ENCODE peak calls at places on chromosomes 2 and 18, in six cellular contexts. One of them, this sample, is unnamed.
A peak's percentile ranks its signal among the peaks of the same experiment; 100 is the strongest.

GRCh38 chr18:62718268-62718800 is 3.0 kb downstream of the PHLPP1 start:
- DNase-seq in K562: no peak
- DNase-seq in RWPE2: no peak
- DNase-seq in SK-N-SH: no peak
- DNase-seq in cardiac muscle cell: no peak
- DNase-seq in HCT116: no peak
- DNase-seq in this sample: no peak

GRCh38 chr18:45291616-45292612 is 323.4 kb upstream of the SLC14A2 start:
- DNase-seq in SK-N-SH: peak; percentile 22
- DNase-seq in cardiac muscle cell: peak; percentile 18
- DNase-seq in HCT116: no peak
- DNase-seq in RWPE2: no peak
- DNase-seq in K562: no peak
- DNase-seq in this sample: no peak

GRCh38 chr18:74116628-74117554 is 30.7 kb downstream of the FBXO15 start:
- DNase-seq in K562: no peak
- DNase-seq in HCT116: peak; percentile 8
- DNase-seq in RWPE2: no peak
- DNase-seq in SK-N-SH: no peak
- DNase-seq in cardiac muscle cell: peak; percentile 60
- DNase-seq in this sample: no peak

GRCh38 chr2:147098946-147099345 is 745.9 kb upstream of the ACVR2A start:
- DNase-seq in SK-N-SH: no peak
- DNase-seq in K562: no peak
- DNase-seq in HCT116: no peak
- DNase-seq in RWPE2: no peak
- DNase-seq in cardiac muscle cell: peak; percentile 39
- DNase-seq in this sample: no peak

GRCh38 chr2:100013892-100014677 is 128.3 kb downstream of the AFF3 start:
- DNase-seq in RWPE2: peak; percentile 79
- DNase-seq in cardiac muscle cell: peak; percentile 84
- DNase-seq in SK-N-SH: peak; percentile 58
- DNase-seq in HCT116: peak; percentile 81
- DNase-seq in K562: no peak
- DNase-seq in this sample: no peak

GRCh38 chr2:38074775-38075435 is 1.0 kb downstream of the CYP1B1 start:
- DNase-seq in HCT116: no peak
- DNase-seq in K562: no peak
- DNase-seq in cardiac muscle cell: peak; percentile 66
- DNase-seq in SK-N-SH: no peak
- DNase-seq in RWPE2: no peak
- DNase-seq in this sample: no peak

GRCh38 chr2:73032702-73033097 is 38.8 kb downstream of the SFXN5 start:
- DNase-seq in K562: no peak
- DNase-seq in RWPE2: no peak
- DNase-seq in SK-N-SH: no peak
- DNase-seq in HCT116: no peak
- DNase-seq in cardiac muscle cell: no peak
- DNase-seq in this sample: no peak

GRCh38 chr18:582465-582864 is 2.3 kb downstream of the CETN1 start:
- DNase-seq in RWPE2: no peak
- DNase-seq in HCT116: no peak
- DNase-seq in SK-N-SH: no peak
- DNase-seq in cardiac muscle cell: peak; percentile 32
- DNase-seq in K562: no peak
- DNase-seq in this sample: no peak

GRCh38 chr2:150916997-150917396 is 344.7 kb downstream of the RBM43 start:
- DNase-seq in cardiac muscle cell: no peak
- DNase-seq in HCT116: no peak
- DNase-seq in K562: no peak
- DNase-seq in RWPE2: no peak
- DNase-seq in SK-N-SH: no peak
- DNase-seq in this sample: no peak

GRCh38 chr2:174439950-174440349 is 44.4 kb downstream of the SCRN3 start:
- DNase-seq in HCT116: no peak
- DNase-seq in cardiac muscle cell: no peak
- DNase-seq in K562: no peak
- DNase-seq in SK-N-SH: peak; percentile 12
- DNase-seq in RWPE2: no peak
- DNase-seq in this sample: no peak

GRCh38 chr2:174444761-174445160 is 42.1 kb downstream of the GPR155 start:
- DNase-seq in HCT116: no peak
- DNase-seq in RWPE2: no peak
- DNase-seq in cardiac muscle cell: no peak
- DNase-seq in K562: no peak
- DNase-seq in SK-N-SH: no peak
- DNase-seq in this sample: no peak

GRCh38 chr2:174439323-174439722 is 43.8 kb downstream of the SCRN3 start:
- DNase-seq in K562: no peak
- DNase-seq in SK-N-SH: no peak
- DNase-seq in RWPE2: no peak
- DNase-seq in HCT116: no peak
- DNase-seq in cardiac muscle cell: no peak
- DNase-seq in this sample: no peak

GRCh38 chr2:174445248-174445647 is 41.6 kb downstream of the GPR155 start:
- DNase-seq in HCT116: no peak
- DNase-seq in K562: no peak
- DNase-seq in RWPE2: no peak
- DNase-seq in SK-N-SH: no peak
- DNase-seq in cardiac muscle cell: no peak
- DNase-seq in this sample: no peak

DNA sequence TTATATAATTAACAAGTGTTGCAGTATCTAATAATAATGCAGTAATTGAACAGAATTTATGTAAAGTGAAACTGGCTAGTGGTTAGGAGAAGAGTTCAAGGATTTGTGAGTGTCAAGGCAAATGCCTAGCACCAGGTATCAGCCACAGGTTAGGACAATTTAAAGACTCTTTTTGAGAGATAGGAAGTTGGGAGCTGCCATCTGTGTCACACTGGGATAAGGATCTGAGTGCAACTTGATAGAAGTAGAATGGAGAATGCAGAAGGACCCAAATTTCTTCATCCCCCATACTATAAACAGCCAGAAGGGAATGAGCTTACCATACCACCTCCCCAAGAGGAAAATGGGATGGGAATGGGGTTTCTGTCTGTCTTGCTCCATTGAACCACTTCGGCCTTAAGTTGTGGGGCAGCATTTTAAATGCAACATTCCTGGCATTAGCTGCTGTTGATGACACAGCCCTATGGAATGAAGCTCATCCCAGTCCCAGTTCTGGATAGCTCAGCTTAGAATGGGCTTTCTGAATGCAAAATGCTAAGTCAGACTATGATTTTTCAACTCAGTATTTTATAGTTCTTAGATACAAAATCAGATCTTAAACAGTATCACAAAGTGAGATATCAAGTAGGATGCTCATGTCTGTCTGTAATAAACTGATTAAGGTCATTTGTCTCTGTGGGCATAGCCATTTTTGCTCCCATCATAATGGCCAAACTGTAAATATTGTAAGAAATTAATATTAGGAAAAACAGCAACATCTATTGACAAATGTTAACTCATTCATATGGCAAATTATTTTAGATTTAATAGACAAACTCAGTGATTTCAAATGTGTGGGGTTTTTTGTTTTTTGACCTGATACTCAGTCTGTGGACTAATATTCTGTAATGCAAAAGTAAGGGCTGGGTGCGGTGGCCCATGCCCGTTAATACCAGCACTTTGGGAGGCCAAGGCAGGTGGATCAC is 44.0 kb downstream of the GPR155 start:
- DNase-seq in K562: no peak
- DNase-seq in HCT116: peak; percentile 26
- DNase-seq in cardiac muscle cell: peak; percentile 85
- DNase-seq in RWPE2: no peak
- DNase-seq in SK-N-SH: no peak
- DNase-seq in this sample: peak; percentile 43
- H3K4me3 ChIP-seq in K562: no peak overlapping the region
- H3K4me3 ChIP-seq in HCT116: no peak overlapping the region
- H3K4me3 ChIP-seq in cardiac muscle cell: no peak overlapping the region
- H3K4me3 ChIP-seq in RWPE2: no peak overlapping the region
- H3K4me3 ChIP-seq in SK-N-SH: no peak overlapping the region
- H3K4me3 ChIP-seq in this sample: no peak overlapping the region

DNA sequence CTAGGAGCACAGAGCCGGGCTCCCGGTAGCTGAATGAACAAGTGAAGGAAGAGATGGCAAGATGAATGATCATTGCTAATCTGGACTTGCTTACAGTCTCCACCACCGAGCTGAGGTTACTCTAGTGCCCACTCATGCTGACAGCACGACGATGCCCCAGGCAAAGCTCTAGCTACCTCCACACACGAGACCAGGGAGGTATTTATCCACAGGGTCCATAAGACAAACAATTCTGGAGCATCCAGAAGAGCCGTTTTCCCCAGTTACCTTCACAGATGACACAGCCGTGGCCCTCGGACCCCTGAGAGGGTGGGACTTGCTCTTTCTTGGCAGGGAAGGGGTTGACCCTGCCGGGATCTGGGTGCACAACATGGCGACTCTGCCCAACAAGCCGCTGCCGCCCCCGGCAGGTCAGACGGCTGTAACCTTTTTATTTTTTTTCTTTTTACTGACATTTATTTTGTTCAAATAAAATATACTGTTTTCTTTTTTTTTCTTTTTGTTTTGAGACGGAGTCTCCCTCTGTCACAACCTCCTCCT is 120.3 kb downstream of the PXDN start:
- DNase-seq in RWPE2: no peak
- DNase-seq in K562: no peak
- DNase-seq in SK-N-SH: no peak
- DNase-seq in cardiac muscle cell: no peak
- DNase-seq in HCT116: no peak
- DNase-seq in this sample: no peak
- H3K4me1 ChIP-seq in RWPE2: peaks cover 27% of the 10 kb centered on the region
- H3K4me1 ChIP-seq in K562: no peaks in the 10 kb centered on the region
- H3K4me1 ChIP-seq in SK-N-SH: peaks cover 7% of the 10 kb centered on the region
- H3K4me1 ChIP-seq in cardiac muscle cell: no peaks in the 10 kb centered on the region
- H3K4me1 ChIP-seq in HCT116: peaks cover 11% of the 10 kb centered on the region
- H3K4me1 ChIP-seq in this sample: peaks cover 14% of the 10 kb centered on the region

GRCh38 chr2:158179660-158180059 is 78.0 kb downstream of the UPP2 start:
- DNase-seq in K562: no peak
- DNase-seq in SK-N-SH: no peak
- DNase-seq in cardiac muscle cell: peak; percentile 46
- DNase-seq in HCT116: peak; percentile 13
- DNase-seq in RWPE2: no peak
- DNase-seq in this sample: no peak
- TF ChIP-seq CTCF in K562: peak; percentile 69
- TF ChIP-seq CTCF in SK-N-SH: peak; percentile 47
- TF ChIP-seq CTCF in cardiac muscle cell: peak; percentile 40
- TF ChIP-seq CTCF in HCT116: peak; percentile 44
- TF ChIP-seq CTCF in RWPE2: peak; percentile 54
- TF ChIP-seq CTCF in this sample: peak; percentile 59

GRCh38 chr2:238158807-238159539 is at the start of gene ERFE:
- DNase-seq in RWPE2: no peak
- DNase-seq in HCT116: no peak
- DNase-seq in SK-N-SH: peak; percentile 96
- DNase-seq in K562: peak; percentile 89
- DNase-seq in cardiac muscle cell: peak; percentile 53
- DNase-seq in this sample: no peak

GRCh38 chr2:238159676-238160205 is 971 bp downstream of the ERFE start:
- DNase-seq in cardiac muscle cell: no peak
- DNase-seq in SK-N-SH: no peak
- DNase-seq in RWPE2: peak; percentile 57
- DNase-seq in HCT116: no peak
- DNase-seq in K562: no peak
- DNase-seq in this sample: no peak

GRCh38 chr2:238157506-238158017 is 1.2 kb upstream of the ERFE start:
- DNase-seq in cardiac muscle cell: no peak
- DNase-seq in HCT116: no peak
- DNase-seq in SK-N-SH: no peak
- DNase-seq in RWPE2: no peak
- DNase-seq in K562: no peak
- DNase-seq in this sample: no peak

GRCh38 chr2:238155761-238156694 is 2.7 kb upstream of the ERFE start:
- DNase-seq in cardiac muscle cell: no peak
- DNase-seq in HCT116: no peak
- DNase-seq in K562: no peak
- DNase-seq in RWPE2: no peak
- DNase-seq in SK-N-SH: no peak
- DNase-seq in this sample: no peak

GRCh38 chr2:238158018-238158806 is 558 bp upstream of the ERFE start:
- DNase-seq in RWPE2: no peak
- DNase-seq in K562: no peak
- DNase-seq in SK-N-SH: no peak
- DNase-seq in cardiac muscle cell: no peak
- DNase-seq in HCT116: no peak
- DNase-seq in this sample: peak; percentile 19
- H3K4me3 ChIP-seq in RWPE2: no peak overlapping the region
- H3K4me3 ChIP-seq in K562: no peak overlapping the region
- H3K4me3 ChIP-seq in SK-N-SH: no peak overlapping the region
- H3K4me3 ChIP-seq in cardiac muscle cell: no peak overlapping the region
- H3K4me3 ChIP-seq in HCT116: no peak overlapping the region
- H3K4me3 ChIP-seq in this sample: no peak overlapping the region

This sample was measured in Caco-2.